ENCODE peak calls at places on chromosomes 16 and 17, in eight cellular contexts. Q is hepatocyte, U is GM23338, I is OCI-LY7, K is GM23248, P is SK-N-SH, L is PC-3, B is HCT116. V is an unnamed sample.

GRCh38 chr17:19016297-19016696 is 11.7 kb upstream of the FAM83G start:
- DNase-seq in I (no peak), K (no peak), Q (no peak), L (no peak), B (no peak), P (no peak), U (no peak), V (no peak)

GRCh38 chr17:73478768-73479424 is 165.3 kb downstream of the SDK2 start:
- DNase-seq in U (peak), I (no peak), Q (no peak), K (no peak), P (no peak), B (no peak), L (peak), V (peak)

GRCh38 chr17:79941088-79942010 is 94.3 kb downstream of the TBC1D16 start:
- DNase-seq in L (no peak), I (no peak), B (no peak), U (no peak), P (no peak), K (no peak), Q (no peak), V (no peak)

GRCh38 chr16:47777191-47777590 is 316.1 kb downstream of the PHKB start:
- DNase-seq in U (no peak), B (no peak), K (peak), L (peak), Q (no peak), I (no peak), P (no peak), V (no peak)

GRCh38 chr17:58301504-58302150 is 20.9 kb upstream of the MPO start:
- DNase-seq in U (no peak), B (no peak), K (no peak), I (no peak), L (no peak), Q (no peak), P (no peak), V (no peak)

GRCh38 chr16:88863426-88863825 is 3.0 kb downstream of the PABPN1L start:
- DNase-seq in L (no peak), U (no peak), Q (no peak), P (no peak), I (no peak), B (no peak), K (no peak), V (no peak)

GRCh38 chr17:7405882-7406825 is 1.5 kb upstream of the NLGN2 start:
- DNase-seq in L (no peak), I (no peak), B (no peak), P (no peak), Q (no peak), K (peak), U (peak), V (peak)

GRCh38 chr16:79163666-79164377 is 436.7 kb downstream of the MAF start:
- DNase-seq in U (no peak), I (no peak), L (no peak), Q (no peak), P (no peak), K (no peak), B (no peak), V (no peak)

GRCh38 chr16:73714976-73715375 is 581.6 kb upstream of the PSMD7 start:
- DNase-seq in L (no peak), P (no peak), K (no peak), Q (no peak), U (no peak), I (no peak), B (no peak), V (no peak)

GRCh38 chr17:19485800-19486340 is 47.8 kb upstream of the SLC47A1 start:
- DNase-seq in B (no peak), K (no peak), P (no peak), I (no peak), U (no peak), Q (no peak), L (no peak), V (no peak)

GRCh38 chr16:3810198-3810664 is 70.3 kb downstream of the CREBBP start:
- DNase-seq in I (no peak), L (no peak), K (no peak), B (no peak), Q (no peak), P (no peak), U (no peak), V (no peak)

GRCh38 chr16:12455287-12455798 is 348.3 kb downstream of the CPPED1 start:
- DNase-seq in B (peak), Q (peak), L (peak), K (peak), U (peak), P (peak), I (peak), V (peak)

GRCh38 chr17:41678907-41679739 is 9.6 kb upstream of the EIF1 start:
- DNase-seq in Q (no peak), P (no peak), I (peak), K (peak), L (peak), U (no peak), B (no peak), V (no peak)

GRCh38 chr16:68356249-68356918 is 45.6 kb downstream of the PRMT7 start:
- DNase-seq in I (peak), U (no peak), Q (no peak), K (no peak), L (no peak), B (no peak), P (peak), V (no peak)

GRCh38 chr16:56667581-56668571 is at the start of gene MT1G:
- DNase-seq in Q (peak), L (no peak), P (peak), I (no peak), B (no peak), U (peak), K (peak), V (no peak)

GRCh38 chr16:10600792-10601443 is 20.5 kb upstream of the EMP2 start:
- DNase-seq in I (no peak), P (no peak), Q (no peak), K (peak), B (no peak), U (no peak), L (no peak), V (no peak)

GRCh38 chr16:84314373-84314772 is 19.7 kb downstream of the WFDC1 start:
- DNase-seq in L (no peak), U (no peak), P (no peak), K (peak), B (no peak), I (no peak), Q (no peak), V (no peak)

GRCh38 chr17:81086789-81087551 is 52.0 kb downstream of the BAIAP2 start:
- DNase-seq in P (no peak), Q (no peak), B (no peak), I (no peak), L (no peak), U (no peak), K (no peak), V (no peak)

GRCh38 chr17:11245792-11246191 is 4.8 kb downstream of the SHISA6 start:
- DNase-seq in Q (no peak), K (no peak), U (no peak), B (no peak), I (no peak), L (no peak), P (no peak), V (no peak)

GRCh38 chr17:76447931-76448652 is 4.9 kb downstream of the UBE2O start:
- DNase-seq in B (no peak), K (peak), I (no peak), L (no peak), Q (no peak), U (no peak), P (peak), V (no peak)

GRCh38 chr17:29595943-29596774 is 3.2 kb downstream of the ANKRD13B start:
- DNase-seq in P (no peak), L (no peak), Q (no peak), B (no peak), I (no peak), K (no peak), U (no peak), V (no peak)

GRCh38 chr17:29594441-29595090 is 1.6 kb downstream of the ANKRD13B start:
- DNase-seq in P (no peak), I (no peak), Q (no peak), K (no peak), U (no peak), B (no peak), L (no peak), V (no peak)

GRCh38 chr17:29593546-29594440 is 861 bp downstream of the ANKRD13B start:
- DNase-seq in P (no peak), B (no peak), U (peak), K (peak), L (peak), I (peak), Q (peak), V (peak)

GRCh38 chr17:29596811-29597210 is 3.9 kb downstream of the ANKRD13B start:
- DNase-seq in U (peak), I (no peak), P (no peak), Q (no peak), K (no peak), L (no peak), B (no peak), V (no peak)

DNA sequence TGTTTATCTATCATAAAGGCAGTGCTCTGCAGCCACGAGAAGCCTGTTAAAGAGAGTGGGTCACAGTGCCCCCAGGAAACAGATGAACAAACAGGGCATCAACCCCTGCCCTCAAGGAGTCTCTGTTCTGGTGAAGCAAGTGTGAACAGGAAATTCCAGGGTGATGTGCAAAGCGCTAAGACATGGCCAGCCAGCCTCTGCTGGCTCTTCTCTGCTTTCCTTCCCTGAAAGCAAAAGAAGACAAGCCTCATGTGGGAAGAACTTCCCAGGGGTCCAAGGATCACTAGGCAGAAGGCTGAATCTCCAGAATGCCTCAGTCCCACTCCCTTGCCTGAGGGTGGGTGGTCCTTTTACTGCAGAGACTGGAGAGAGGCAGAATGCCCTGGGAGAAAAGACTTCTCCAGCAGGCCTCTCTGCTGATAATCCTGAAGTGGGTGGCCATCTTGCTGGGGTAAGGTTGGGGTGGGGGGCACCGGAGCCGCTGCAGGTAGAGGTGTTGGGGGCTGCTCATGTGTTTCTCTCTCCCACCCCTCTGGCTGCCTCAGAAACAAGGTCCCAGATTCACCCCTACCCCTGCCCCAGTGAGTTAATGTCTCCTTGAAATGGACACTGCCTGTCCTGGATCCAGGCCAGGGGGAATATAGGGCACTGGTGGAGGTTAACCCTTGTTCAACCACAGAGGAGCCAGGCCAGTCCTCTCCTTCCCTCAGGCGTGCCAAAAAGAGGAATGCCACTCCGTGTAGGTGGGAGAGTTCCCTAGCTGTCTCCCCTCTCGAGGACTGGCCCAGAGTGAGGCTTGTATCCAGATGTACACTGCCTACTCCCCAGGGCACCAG is 2.4 kb downstream of the ANKRD13B start:
- DNase-seq in L (peak), Q (no peak), U (no peak), P (no peak), B (no peak), I (no peak), K (peak), V (peak)
- H3K27ac ChIP-seq in L (no peak), Q (no peak), U (no peak), P (no peak), B (no peak), I (no peak), K (no peak), V (no peak)

GRCh38 chr17:17751489-17751995 is 70.3 kb downstream of the RAI1 start:
- DNase-seq in B (no peak), L (no peak), I (peak), Q (no peak), U (no peak), P (no peak), K (peak), V (no peak)
- TF ChIP-seq EZH2phosphoT487 in B (no peak), L (no peak), I (no peak), Q (no peak), U (no peak), P (no peak), K (no peak), V (no peak)

DNA sequence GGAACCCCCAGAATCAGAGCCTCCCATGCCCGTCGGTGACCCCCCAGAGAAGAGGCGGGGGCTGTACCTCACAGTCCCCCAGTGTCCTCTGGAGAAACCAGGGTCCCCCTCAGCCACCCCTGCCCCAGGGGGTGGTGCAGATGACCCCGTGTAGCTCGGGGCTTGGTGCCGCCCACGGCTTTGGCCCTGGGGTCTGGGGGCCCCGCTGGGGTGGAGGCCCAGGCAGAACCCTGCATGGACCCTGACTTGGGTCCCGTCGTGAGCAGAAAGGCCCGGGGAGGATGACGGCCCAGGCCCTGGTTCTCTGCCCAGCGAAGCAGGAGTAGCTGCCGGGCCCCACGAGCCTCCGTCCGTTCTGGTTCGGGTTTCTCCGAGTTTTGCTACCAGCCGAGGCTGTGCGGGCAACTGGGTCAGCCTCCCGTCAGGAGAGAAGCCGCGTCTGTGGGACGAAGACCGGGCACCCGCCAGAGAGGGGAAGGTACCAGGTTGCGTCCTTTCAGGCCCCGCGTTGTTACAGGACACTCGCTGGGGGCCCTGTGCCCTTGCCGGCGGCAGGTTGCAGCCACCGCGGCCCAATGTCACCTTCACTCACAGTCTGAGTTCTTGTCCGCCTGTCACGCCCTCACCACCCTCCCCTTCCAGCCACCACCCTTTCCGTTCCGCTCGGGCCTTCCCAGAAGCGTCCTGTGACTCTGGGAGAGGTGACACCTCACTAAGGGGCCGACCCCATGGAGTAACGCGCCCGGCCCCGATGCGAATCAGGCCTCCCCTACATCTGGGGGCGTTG is 4.0 kb downstream of the TPSG1 start:
- DNase-seq in P (no peak), K (no peak), L (no peak), B (no peak), Q (no peak), U (no peak), I (no peak), V (no peak)
- H3K27ac ChIP-seq in P (no peak), K (no peak), L (no peak), B (no peak), Q (no peak), U (no peak), I (no peak), V (no peak)

GRCh38 chr17:62713096-62713870 is 85.8 kb downstream of the MRC2 start:
- DNase-seq in I (no peak), L (no peak), P (no peak), Q (no peak), B (no peak), K (no peak), U (peak), V (peak)
- TF ChIP-seq EZH2phosphoT487 in I (no peak), L (no peak), P (no peak), Q (no peak), B (no peak), K (no peak), U (no peak), V (no peak)

DNA sequence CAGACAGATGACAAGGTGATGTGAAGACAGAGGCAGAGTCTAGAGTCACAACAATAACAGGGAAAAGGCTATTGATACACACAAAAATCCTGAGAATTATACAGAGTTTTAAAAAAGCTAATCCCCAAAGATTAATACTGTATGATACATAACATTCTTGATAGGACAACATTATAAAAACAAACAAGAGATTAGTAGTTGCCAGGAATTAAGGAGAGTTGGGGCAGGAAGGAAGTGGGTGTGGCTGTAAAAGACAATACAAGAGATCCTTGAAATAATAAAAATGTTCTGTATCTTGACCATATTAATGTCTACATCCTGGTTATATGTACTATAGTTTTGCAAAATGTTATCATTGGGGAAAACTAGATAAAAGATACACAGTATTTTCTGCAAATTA is 309.5 kb upstream of the PMFBP1 start:
- DNase-seq in B (no peak), I (no peak), P (no peak), L (peak), U (no peak), Q (no peak), K (peak), V (no peak)
- H3K27ac ChIP-seq in B (no peak), I (no peak), P (no peak), L (no peak), U (no peak), Q (no peak), K (peak), V (no peak)

V was measured in neural progenitor cell.